ENCODE peak calls at places on chromosomes 12 and 14, in four cellular contexts. One of them, this sample, is unnamed.

GRCh38 chr12:124676725-124677462 is 109.5 kb upstream of the NCOR2 start:
- DNase-seq in SK-N-SH: no peak
- DNase-seq in GM12878: no peak
- DNase-seq in GM12891: no peak
- DNase-seq in this sample: no peak

GRCh38 chr12:6326316-6326959 is 15.4 kb downstream of the TNFRSF1A start:
- DNase-seq in GM12878: no peak
- DNase-seq in SK-N-SH: peak; percentile 78
- DNase-seq in GM12891: no peak
- DNase-seq in this sample: no peak

GRCh38 chr12:19461986-19462385 is 22.7 kb downstream of the AEBP2 start:
- DNase-seq in GM12891: no peak
- DNase-seq in SK-N-SH: peak; percentile 22
- DNase-seq in GM12878: no peak
- DNase-seq in this sample: no peak

GRCh38 chr14:52318829-52319604 is 4.9 kb downstream of the PTGER2 start:
- DNase-seq in GM12891: no peak
- DNase-seq in GM12878: no peak
- DNase-seq in SK-N-SH: peak; percentile 29
- DNase-seq in this sample: no peak

GRCh38 chr14:100488057-100488456 is 99.2 kb downstream of the BEGAIN start:
- DNase-seq in GM12891: no peak
- DNase-seq in SK-N-SH: no peak
- DNase-seq in GM12878: no peak
- DNase-seq in this sample: no peak

GRCh38 chr14:35122696-35123387 is 490 bp downstream of the PRORP start:
- DNase-seq in GM12891: no peak
- DNase-seq in GM12878: no peak
- DNase-seq in SK-N-SH: peak; percentile 10
- DNase-seq in this sample: no peak

GRCh38 chr14:22427771-22428228 is 161.2 kb downstream of the DAD1 start:
- DNase-seq in GM12878: no peak
- DNase-seq in GM12891: no peak
- DNase-seq in SK-N-SH: no peak
- DNase-seq in this sample: no peak

GRCh38 chr14:75823334-75823733 is 158.5 kb downstream of the TGFB3 start:
- DNase-seq in GM12891: no peak
- DNase-seq in GM12878: no peak
- DNase-seq in SK-N-SH: no peak
- DNase-seq in this sample: no peak

GRCh38 chr14:70821916-70822705 is 12.8 kb upstream of the MAP3K9 start:
- DNase-seq in GM12891: peak; percentile 56
- DNase-seq in SK-N-SH: peak; percentile 87
- DNase-seq in GM12878: no peak
- DNase-seq in this sample: no peak

GRCh38 chr12:39824505-39825198 is 205.0 kb upstream of the ABCD2 start:
- DNase-seq in GM12878: no peak
- DNase-seq in SK-N-SH: peak; percentile 7
- DNase-seq in GM12891: no peak
- DNase-seq in this sample: no peak

GRCh38 chr12:106039646-106040404 is 98.9 kb downstream of the NUAK1 start:
- DNase-seq in GM12891: no peak
- DNase-seq in GM12878: no peak
- DNase-seq in SK-N-SH: no peak
- DNase-seq in this sample: no peak

GRCh38 chr12:94148841-94149780 is 734 bp downstream of the PLXNC1 start:
- DNase-seq in GM12891: peak; percentile 68
- DNase-seq in SK-N-SH: peak; percentile 81
- DNase-seq in GM12878: no peak
- DNase-seq in this sample: no peak

GRCh38 chr12:78192979-78193378 is 362.3 kb downstream of the NAV3 start:
- DNase-seq in GM12891: no peak
- DNase-seq in GM12878: no peak
- DNase-seq in SK-N-SH: no peak
- DNase-seq in this sample: no peak

GRCh38 chr12:92574911-92575570 is 127.7 kb upstream of the PLEKHG7 start:
- DNase-seq in GM12891: no peak
- DNase-seq in SK-N-SH: no peak
- DNase-seq in GM12878: no peak
- DNase-seq in this sample: no peak

GRCh38 chr12:76685246-76685678 is 78.7 kb upstream of the ZDHHC17 start:
- DNase-seq in GM12891: no peak
- DNase-seq in SK-N-SH: no peak
- DNase-seq in GM12878: no peak
- DNase-seq in this sample: no peak

GRCh38 chr14:100786131-100786530 is 39.8 kb upstream of the MEG3 start:
- DNase-seq in GM12878: no peak
- DNase-seq in SK-N-SH: no peak
- DNase-seq in GM12891: no peak
- DNase-seq in this sample: no peak

GRCh38 chr14:33404964-33405574 is 466.4 kb downstream of the NPAS3 start:
- DNase-seq in GM12878: no peak
- DNase-seq in GM12891: no peak
- DNase-seq in SK-N-SH: no peak
- DNase-seq in this sample: no peak

GRCh38 chr12:107320929-107321618 is 227.7 kb upstream of the CRY1 start:
- DNase-seq in SK-N-SH: peak; percentile 57
- DNase-seq in GM12878: no peak
- DNase-seq in GM12891: no peak
- DNase-seq in this sample: no peak

GRCh38 chr12:11158885-11159444 is 12.0 kb upstream of the SMIM10L1 start:
- DNase-seq in GM12878: no peak
- DNase-seq in GM12891: no peak
- DNase-seq in SK-N-SH: no peak
- DNase-seq in this sample: no peak

GRCh38 chr12:20345866-20346265 is 22.5 kb upstream of the PDE3A start:
- DNase-seq in GM12878: no peak
- DNase-seq in SK-N-SH: no peak
- DNase-seq in GM12891: no peak
- DNase-seq in this sample: no peak

GRCh38 chr12:68804654-68805591 is 3.1 kb upstream of the MDM2 start:
- DNase-seq in GM12891: no peak
- DNase-seq in GM12878: no peak
- DNase-seq in SK-N-SH: no peak
- DNase-seq in this sample: no peak

GRCh38 chr14:58533417-58533816 is 104.3 kb upstream of the DACT1 start:
- DNase-seq in SK-N-SH: peak; percentile 63
- DNase-seq in GM12891: no peak
- DNase-seq in GM12878: no peak
- DNase-seq in this sample: no peak

GRCh38 chr14:90562652-90563051 is 165.8 kb downstream of the CALM1 start:
- DNase-seq in SK-N-SH: no peak
- DNase-seq in GM12878: no peak
- DNase-seq in GM12891: no peak
- DNase-seq in this sample: no peak

GRCh38 chr12:118549506-118550109 is 173.3 kb downstream of the SUDS3 start:
- DNase-seq in GM12891: no peak
- DNase-seq in SK-N-SH: peak; percentile 18
- DNase-seq in GM12878: no peak
- DNase-seq in this sample: no peak

GRCh38 chr14:21072102-21072501 is 2.0 kb downstream of the ARHGEF40 start:
- DNase-seq in GM12878: no peak
- DNase-seq in SK-N-SH: peak; percentile 35
- DNase-seq in GM12891: no peak
- DNase-seq in this sample: no peak

GRCh38 chr14:21070610-21071224 is 613 bp downstream of the ARHGEF40 start:
- DNase-seq in SK-N-SH: peak; percentile 71
- DNase-seq in GM12891: no peak
- DNase-seq in GM12878: no peak
- DNase-seq in this sample: no peak

GRCh38 chr14:21072781-21073339 is 2.8 kb downstream of the ARHGEF40 start:
- DNase-seq in GM12878: no peak
- DNase-seq in SK-N-SH: no peak
- DNase-seq in GM12891: no peak
- DNase-seq in this sample: no peak

GRCh38 chr14:21070083-21070609 is at the start of gene ARHGEF40:
- DNase-seq in SK-N-SH: peak; percentile 87
- DNase-seq in GM12891: no peak
- DNase-seq in GM12878: no peak
- DNase-seq in this sample: no peak

DNA sequence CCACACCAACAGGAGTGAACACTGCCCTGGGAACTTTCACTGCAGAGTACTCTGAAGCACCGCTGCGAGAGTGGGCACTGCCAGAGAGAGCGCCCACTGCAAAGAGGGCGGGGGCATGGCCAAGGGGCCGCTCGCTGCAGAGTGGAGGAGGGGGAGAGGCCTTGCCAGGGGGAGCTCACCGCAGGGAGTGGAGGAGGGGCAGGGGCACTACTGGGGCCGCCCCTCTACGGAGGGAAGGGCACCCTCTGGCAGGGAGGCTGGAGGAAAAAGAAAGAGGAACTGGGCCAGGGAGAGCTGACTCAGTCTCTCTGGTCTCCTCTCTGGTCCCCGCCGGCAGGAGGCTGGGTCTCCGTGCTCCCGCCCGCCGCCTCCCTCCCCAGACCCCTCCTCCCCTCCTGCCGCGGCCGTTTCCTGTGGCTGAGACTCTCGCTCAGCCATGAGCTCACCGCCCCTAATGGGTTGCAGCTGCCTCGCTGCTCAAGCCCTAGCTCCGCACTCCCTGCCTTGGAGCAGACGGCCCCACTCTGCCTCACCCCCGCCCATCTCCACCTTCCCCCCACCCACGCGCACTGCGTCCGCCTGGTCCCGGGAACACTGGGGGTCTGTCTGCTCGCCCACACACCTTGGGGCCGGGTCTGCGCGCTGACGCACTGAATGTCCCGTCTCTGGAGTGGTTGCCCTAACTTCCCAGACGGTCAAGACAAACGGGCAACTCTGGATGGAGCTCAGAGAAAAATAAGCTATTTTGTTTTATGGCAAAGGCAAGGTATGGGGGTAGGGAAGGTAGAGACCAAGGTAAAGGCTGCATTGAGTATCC is 1.3 kb downstream of the ARHGEF40 start:
- DNase-seq in SK-N-SH: peak; percentile 95
- DNase-seq in GM12891: peak; percentile 89
- DNase-seq in GM12878: peak; percentile 51
- DNase-seq in this sample: no peak
- TF ChIP-seq POLR2AphosphoS5 in SK-N-SH: peak; percentile 47
- TF ChIP-seq POLR2AphosphoS5 in GM12891: no peak
- TF ChIP-seq POLR2AphosphoS5 in GM12878: no peak
- TF ChIP-seq POLR2AphosphoS5 in this sample: peak; percentile 57

DNA sequence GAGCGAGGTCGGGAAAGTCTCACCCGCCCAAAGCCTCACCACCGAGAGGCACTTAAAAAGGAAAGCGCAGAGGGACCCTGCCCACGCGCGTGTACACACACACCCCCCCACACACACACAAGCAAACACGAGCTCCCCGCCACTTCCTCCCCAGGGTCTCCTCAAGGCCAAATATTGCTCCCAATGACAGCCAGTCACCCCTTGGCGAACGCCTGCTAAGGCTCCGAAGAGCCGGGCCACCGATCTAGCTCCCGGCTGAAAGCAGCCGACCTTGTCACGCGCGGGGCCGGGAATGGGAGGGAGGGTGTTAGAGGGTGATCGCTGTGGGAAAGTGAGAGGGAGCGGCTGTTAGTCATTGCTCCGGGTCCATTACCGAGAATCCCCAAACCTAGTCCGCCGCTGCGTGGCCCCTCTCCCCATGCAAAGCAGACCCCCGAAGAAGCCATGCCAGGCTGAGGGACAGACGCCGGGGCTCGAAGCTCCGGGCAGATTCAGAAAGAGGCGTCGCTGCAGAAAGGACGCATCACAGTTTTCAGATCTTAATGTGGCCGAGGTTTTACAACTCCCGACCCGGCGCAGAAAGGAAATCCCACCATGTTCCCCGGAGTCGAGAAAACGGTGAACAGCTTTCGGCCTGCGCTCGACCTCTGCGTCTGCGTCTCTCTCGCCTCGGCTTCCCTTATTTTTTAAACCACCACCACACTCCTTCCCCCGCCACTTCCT is 2.6 kb downstream of the BMP4 start:
- DNase-seq in GM12878: no peak
- DNase-seq in GM12891: no peak
- DNase-seq in SK-N-SH: peak; percentile 46
- DNase-seq in this sample: no peak
- TF ChIP-seq POLR2AphosphoS5 in GM12878: peak; percentile 49
- TF ChIP-seq POLR2AphosphoS5 in GM12891: no peak
- TF ChIP-seq POLR2AphosphoS5 in SK-N-SH: no peak
- TF ChIP-seq POLR2AphosphoS5 in this sample: no peak

GRCh38 chr12:8695116-8695515 is 2.7 kb upstream of the RIMKLB start:
- DNase-seq in SK-N-SH: no peak
- DNase-seq in GM12878: no peak
- DNase-seq in GM12891: no peak
- DNase-seq in this sample: no peak

GRCh38 chr12:8689606-8690175 is 8.1 kb upstream of the RIMKLB start:
- DNase-seq in GM12891: no peak
- DNase-seq in SK-N-SH: no peak
- DNase-seq in GM12878: no peak
- DNase-seq in this sample: no peak

GRCh38 chr12:8696402-8697100 is 1.2 kb upstream of the RIMKLB start:
- DNase-seq in GM12891: no peak
- DNase-seq in SK-N-SH: no peak
- DNase-seq in GM12878: no peak
- DNase-seq in this sample: no peak

GRCh38 chr12:8697120-8697475 is 693 bp upstream of the RIMKLB start:
- DNase-seq in GM12891: no peak
- DNase-seq in SK-N-SH: no peak
- DNase-seq in GM12878: no peak
- DNase-seq in this sample: no peak

DNA sequence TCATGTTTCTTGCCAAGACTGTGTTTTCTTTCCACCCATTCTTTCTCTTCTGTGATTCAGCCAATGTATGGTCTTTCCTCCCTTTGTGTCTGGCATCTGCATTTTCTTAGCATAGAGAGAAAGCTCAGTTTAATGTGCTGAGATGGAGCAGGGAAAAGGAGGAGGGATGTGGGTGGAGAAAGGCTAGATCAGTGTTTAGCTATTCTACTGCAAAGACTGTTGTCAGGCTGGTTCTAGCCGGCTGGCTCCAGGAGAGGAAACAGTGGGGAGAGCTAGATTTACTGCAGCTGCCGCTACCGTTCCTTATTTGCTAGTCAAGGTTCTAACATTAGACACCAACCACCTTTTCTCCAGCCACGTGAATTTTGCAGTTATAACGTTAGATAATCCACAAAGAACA is 5.2 kb upstream of the RIMKLB start:
- DNase-seq in GM12891: no peak
- DNase-seq in GM12878: no peak
- DNase-seq in SK-N-SH: peak; percentile 56
- DNase-seq in this sample: peak; percentile 60
- TF ChIP-seq POLR2AphosphoS5 in GM12891: no peak
- TF ChIP-seq POLR2AphosphoS5 in GM12878: no peak
- TF ChIP-seq POLR2AphosphoS5 in SK-N-SH: peak; percentile 47
- TF ChIP-seq POLR2AphosphoS5 in this sample: peak; percentile 30

GRCh38 chr12:15827136-15827535 is 37.9 kb upstream of the EPS8 start:
- DNase-seq in SK-N-SH: no peak
- DNase-seq in GM12891: no peak
- DNase-seq in GM12878: no peak
- DNase-seq in this sample: no peak

GRCh38 chr12:15829949-15830348 is 40.8 kb upstream of the EPS8 start:
- DNase-seq in SK-N-SH: no peak
- DNase-seq in GM12891: no peak
- DNase-seq in GM12878: no peak
- DNase-seq in this sample: no peak

GRCh38 chr12:15831315-15831993 is 42.3 kb upstream of the EPS8 start:
- DNase-seq in GM12891: no peak
- DNase-seq in GM12878: no peak
- DNase-seq in SK-N-SH: no peak
- DNase-seq in this sample: no peak

GRCh38 chr12:15829255-15829654 is 40.1 kb upstream of the EPS8 start:
- DNase-seq in SK-N-SH: no peak
- DNase-seq in GM12891: no peak
- DNase-seq in GM12878: no peak
- DNase-seq in this sample: no peak

GRCh38 chr12:15830538-15830937 is 41.4 kb upstream of the EPS8 start:
- DNase-seq in GM12878: no peak
- DNase-seq in SK-N-SH: no peak
- DNase-seq in GM12891: no peak
- DNase-seq in this sample: no peak
- TF ChIP-seq POLR2AphosphoS5 in GM12878: no peak
- TF ChIP-seq POLR2AphosphoS5 in SK-N-SH: no peak
- TF ChIP-seq POLR2AphosphoS5 in GM12891: no peak
- TF ChIP-seq POLR2AphosphoS5 in this sample: no peak

This sample was measured in SK-N-MC.